ENCODE peak calls at places on chromosomes 7 and 10, in five cellular contexts. Y, K, W, C and R are unnamed samples.

GRCh38 chr7:94391716-94392390 is 2.8 kb upstream of the COL1A2 start:
- DNase-seq in Y (no peak), K (peak; percentile 81), W (no peak), C (peak; percentile 95), R (no peak)

GRCh38 chr7:75054744-75055527 is 18.7 kb downstream of the RCC1L start:
- DNase-seq in Y (no peak), K (peak; percentile 70), W (no peak), C (peak; percentile 82), R (no peak)

GRCh38 chr10:43056568-43057011 is 20.3 kb upstream of the RET start:
- DNase-seq in Y (no peak), K (no peak), W (no peak), C (no peak), R (no peak)

GRCh38 chr7:21305455-21306235 is 122.2 kb upstream of the SP4 start:
- DNase-seq in Y (no peak), K (no peak), W (peak; percentile 60), C (no peak), R (no peak)

GRCh38 chr10:90862908-90863514 is 5.2 kb upstream of the HTR7 start:
- DNase-seq in Y (no peak), K (no peak), W (peak; percentile 66), C (peak; percentile 58), R (peak; percentile 19)

GRCh38 chr7:98126311-98127142 is 19.9 kb downstream of the LMTK2 start:
- DNase-seq in Y (no peak), K (no peak), W (no peak), C (no peak), R (no peak)

GRCh38 chr10:62638062-62638477 is 166.4 kb upstream of the ADO start:
- DNase-seq in Y (no peak), K (no peak), W (peak; percentile 59), C (peak; percentile 72), R (no peak)

GRCh38 chr7:99379043-99379577 is 4.6 kb downstream of the ARPC1B start:
- DNase-seq in Y (peak; percentile 49), K (peak; percentile 54), W (peak; percentile 93), C (peak; percentile 93), R (peak; percentile 56)

GRCh38 chr7:21318190-21318915 is 109.5 kb upstream of the SP4 start:
- DNase-seq in Y (no peak), K (no peak), W (peak; percentile 21), C (peak; percentile 32), R (no peak)

GRCh38 chr10:72243822-72244437 is 27.9 kb upstream of the ASCC1 start:
- DNase-seq in Y (no peak), K (peak; percentile 80), W (peak; percentile 84), C (peak; percentile 98), R (no peak)

GRCh38 chr7:75033064-75033463 is 40.5 kb downstream of the RCC1L start:
- DNase-seq in Y (no peak), K (no peak), W (no peak), C (no peak), R (no peak)

GRCh38 chr10:30828680-30829079 is 199.1 kb upstream of the LYZL2 start:
- DNase-seq in Y (no peak), K (no peak), W (no peak), C (peak; percentile 45), R (no peak)

GRCh38 chr7:69695998-69696657 is 97.9 kb downstream of the AUTS2 start:
- DNase-seq in Y (no peak), K (no peak), W (no peak), C (no peak), R (peak; percentile 54)

GRCh38 chr7:135712182-135712782 is 15.7 kb downstream of the SLC13A4 start:
- DNase-seq in Y (no peak), K (no peak), W (no peak), C (no peak), R (no peak)

GRCh38 chr7:140619101-140619615 is 21.5 kb downstream of the DENND2A start:
- DNase-seq in Y (no peak), K (no peak), W (no peak), C (no peak), R (no peak)

GRCh38 chr7:1643270-1644092 is 26.6 kb upstream of the ELFN1 start:
- DNase-seq in Y (no peak), K (no peak), W (no peak), C (no peak), R (no peak)

GRCh38 chr7:77157446-77157845 is 35.0 kb downstream of the CCDC146 start:
- DNase-seq in Y (no peak), K (no peak), W (no peak), C (no peak), R (no peak)

GRCh38 chr10:132544744-132545658 is 7.4 kb downstream of the INPP5A start:
- DNase-seq in Y (no peak), K (no peak), W (no peak), C (no peak), R (no peak)

GRCh38 chr7:116532102-116532501 is 7.3 kb downstream of the CAV1 start:
- DNase-seq in Y (no peak), K (no peak), W (no peak), C (no peak), R (no peak)

GRCh38 chr7:426510-426909 is 93.1 kb downstream of the PDGFA start:
- DNase-seq in Y (no peak), K (no peak), W (no peak), C (no peak), R (no peak)

GRCh38 chr7:44802418-44803025 is 6.0 kb downstream of the PPIA start:
- DNase-seq in Y (no peak), K (no peak), W (no peak), C (no peak), R (no peak)

GRCh38 chr10:13891542-13892431 is 305.0 kb downstream of the PRPF18 start:
- DNase-seq in Y (peak; percentile 12), K (no peak), W (peak; percentile 13), C (peak; percentile 27), R (peak; percentile 47)

GRCh38 chr10:51501396-51501795 is 198.0 kb downstream of the CSTF2T start:
- DNase-seq in Y (no peak), K (no peak), W (no peak), C (no peak), R (no peak)

GRCh38 chr10:71232089-71232998 is 20.0 kb downstream of the UNC5B start:
- DNase-seq in Y (no peak), K (no peak), W (peak; percentile 9), C (no peak), R (no peak)

GRCh38 chr10:100998991-100999741 is 442 bp upstream of the LZTS2 start:
- DNase-seq in Y (peak; percentile 90), K (no peak), W (peak; percentile 68), C (peak; percentile 80), R (peak; percentile 89)

GRCh38 chr10:127100983-127101615 is 95.3 kb downstream of the INSYN2A start:
- DNase-seq in Y (no peak), K (no peak), W (no peak), C (no peak), R (no peak)